ENCODE peak calls at places on chromosomes 13 and 19, in eight cellular contexts. W is CD8-positive, alpha-beta T cell; V is heart right ventricle; O is right cardiac atrium; G is heart left ventricle; K is thoracic aorta; F is PC-3; R is OCI-LY7. X is an unnamed sample.

GRCh38 chr19:47781590-47782318 is 3.3 kb downstream of the SELENOW start:
- DNase-seq in W (no peak), V (peak; percentile 69), O (peak; percentile 48), G (peak; percentile 65), K (no peak), F (no peak), R (no peak), X (no peak)

GRCh38 chr19:5075603-5076002 is 106.7 kb downstream of the KDM4B start:
- DNase-seq in W (peak; percentile 39), V (no peak), O (no peak), G (no peak), K (no peak), F (no peak), R (no peak), X (no peak)

GRCh38 chr19:53927745-53928144 is 18.7 kb downstream of the CACNG7 start:
- DNase-seq in W (peak; percentile 43), V (peak; percentile 48), O (peak; percentile 35), G (no peak), K (no peak), F (peak; percentile 78), R (peak; percentile 29), X (peak; percentile 13)

GRCh38 chr19:34260771-34261173 is 6.4 kb downstream of the GARRE1 start:
- DNase-seq in W (no peak), V (no peak), O (no peak), G (no peak), K (no peak), F (no peak), R (no peak), X (peak; percentile 65)

GRCh38 chr19:4124638-4125037 is 716 bp upstream of the MAP2K2 start:
- DNase-seq in W (no peak), V (no peak), O (no peak), G (no peak), K (no peak), F (no peak), R (no peak), X (no peak)

GRCh38 chr13:51613535-51613934 is 29.3 kb downstream of the WDFY2 start:
- DNase-seq in W (no peak), V (no peak), O (no peak), G (no peak), K (no peak), F (no peak), R (no peak), X (no peak)

GRCh38 chr13:51928231-51928630 is 66.5 kb downstream of the CCDC70 start:
- DNase-seq in W (no peak), V (peak; percentile 31), O (no peak), G (no peak), K (no peak), F (no peak), R (no peak), X (no peak)

GRCh38 chr19:18765224-18765623 is 25.9 kb downstream of the COMP start:
- DNase-seq in W (no peak), V (no peak), O (peak; percentile 5), G (no peak), K (no peak), F (no peak), R (peak; percentile 34), X (no peak)

GRCh38 chr13:113488283-113488682 is 2.2 kb downstream of the DCUN1D2 start:
- DNase-seq in W (no peak), V (no peak), O (no peak), G (no peak), K (no peak), F (no peak), R (no peak), X (no peak)
- H3K4me3 ChIP-seq in W (no peak overlapping the region), V (peak overlapping the region; percentile 85), O (no peak overlapping the region), G (no peak overlapping the region), K (no peak overlapping the region), F (peak overlapping the region; percentile 92), R (peak overlapping the region; percentile 82), X (no peak overlapping the region)

DNA sequence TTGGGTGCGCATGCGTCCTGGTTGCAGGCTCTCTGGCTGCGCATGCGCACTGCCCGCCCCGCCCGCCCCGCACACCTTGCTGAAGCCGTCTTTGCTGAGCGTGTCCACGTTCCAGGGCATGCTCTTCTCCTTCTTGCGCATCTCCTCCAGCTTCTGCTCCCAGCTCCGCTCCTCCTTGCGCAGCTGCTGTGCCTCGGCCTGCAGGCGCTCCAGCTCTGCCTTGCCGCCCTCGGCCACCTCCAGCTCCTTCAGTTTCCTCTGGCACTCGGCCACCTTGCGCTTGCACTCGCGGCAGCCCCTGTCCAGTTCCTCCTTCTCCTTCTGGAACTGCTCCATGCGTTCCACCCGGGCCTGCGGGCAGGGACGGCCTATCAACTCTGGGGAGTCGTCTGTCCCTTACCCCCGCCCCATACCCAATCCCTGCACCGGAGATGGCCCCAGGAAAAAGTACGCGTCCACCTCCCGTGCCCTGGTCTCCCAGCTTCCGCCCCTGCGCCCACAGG is 7.4 kb downstream of the CDC37 start:
- DNase-seq in W (no peak), V (no peak), O (no peak), G (no peak), K (no peak), F (no peak), R (no peak), X (no peak)
- H3K4me1 ChIP-seq in W (peaks cover 8% of the 10 kb centered on the region), V (peaks cover 32% of the 10 kb centered on the region), O (peaks cover 3% of the 10 kb centered on the region), G (peaks cover 13% of the 10 kb centered on the region), K (no peaks in the 10 kb centered on the region), F (peaks cover 4% of the 10 kb centered on the region), R (peaks cover 22% of the 10 kb centered on the region), X (peaks cover under 1% of the 10 kb centered on the region)

DNA sequence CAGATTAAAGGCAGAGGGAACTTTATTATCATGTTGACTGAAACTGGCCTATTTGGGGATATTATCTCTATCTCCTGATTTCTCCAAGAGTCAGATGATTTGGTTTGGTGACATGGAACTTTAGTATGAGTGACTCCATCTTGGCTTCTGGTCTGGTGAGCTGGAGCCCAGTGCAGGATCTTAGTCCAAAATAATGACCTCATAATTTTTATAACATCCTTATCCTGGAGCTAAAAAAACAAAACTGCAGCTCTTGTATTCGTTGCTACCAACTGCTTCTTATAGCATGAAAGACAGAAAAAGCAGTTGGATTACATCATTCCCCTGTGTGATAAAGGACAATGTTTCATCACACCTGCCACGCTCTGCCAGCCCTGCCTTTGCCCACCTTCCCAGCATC is 39.3 kb upstream of the RNF17 start:
- DNase-seq in W (no peak), V (no peak), O (no peak), G (no peak), K (no peak), F (no peak), R (no peak), X (no peak)
- H3K27ac ChIP-seq in W (no peak overlapping the region), V (no peak overlapping the region), O (no peak overlapping the region), G (no peak overlapping the region), K (no peak overlapping the region), F (no peak overlapping the region), R (no peak overlapping the region), X (no peak overlapping the region)

DNA sequence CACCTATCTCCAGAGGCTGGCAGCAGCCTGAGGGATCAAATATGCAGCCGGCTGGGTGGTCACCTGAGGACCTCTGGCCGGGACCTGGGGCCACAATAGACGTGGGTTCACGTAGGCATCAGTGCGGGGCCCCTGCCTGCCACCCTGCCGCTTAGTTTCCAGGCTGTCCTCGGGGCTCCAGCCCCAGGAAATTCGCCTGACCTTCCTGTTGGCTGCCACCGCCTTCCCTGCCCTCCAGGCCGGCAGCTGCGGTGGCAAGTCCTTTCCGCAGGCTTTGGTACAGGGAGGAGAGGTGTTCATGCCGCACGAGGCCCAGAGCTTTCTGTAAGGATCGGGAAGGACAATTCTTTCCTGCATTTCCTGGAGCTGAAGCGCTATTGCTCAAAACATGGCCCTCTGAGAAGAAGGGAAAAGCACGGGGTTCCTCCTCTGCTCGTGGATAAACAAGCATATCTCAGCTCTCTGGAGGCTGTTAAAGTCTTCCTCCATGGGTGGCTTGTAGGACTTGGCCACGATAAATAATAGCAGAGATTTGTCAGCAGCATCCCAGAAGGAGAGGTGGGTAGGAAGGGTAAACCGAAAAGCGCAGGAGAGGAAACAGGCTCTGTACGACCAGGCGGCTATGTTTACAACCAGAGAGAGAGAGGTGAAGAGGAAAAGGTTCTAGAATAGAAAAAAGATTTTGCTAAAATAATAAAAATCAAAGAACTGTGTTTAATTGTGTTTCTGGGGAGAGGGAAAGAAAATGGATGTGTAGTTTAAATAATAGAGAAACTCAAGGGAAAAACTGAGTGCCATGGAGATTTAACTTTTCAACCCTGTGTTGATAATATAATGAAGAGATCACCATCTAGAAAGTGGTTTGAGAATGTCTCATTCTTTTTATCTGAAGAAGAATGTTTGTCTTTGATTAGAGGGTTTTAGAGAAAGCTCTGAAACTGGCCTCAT is 4.9 kb downstream of the COL4A2 start:
- DNase-seq in W (no peak), V (no peak), O (no peak), G (peak; percentile 41), K (no peak), F (no peak), R (no peak), X (peak; percentile 55)
- H3K4me3 ChIP-seq in W (no peak overlapping the region), V (peak overlapping the region; percentile 96), O (peak overlapping the region; percentile 1), G (peak overlapping the region; percentile 84), K (peak overlapping the region; percentile 95), F (no peak overlapping the region), R (no peak overlapping the region), X (no peak overlapping the region)

GRCh38 chr19:1259873-1260748 is 9.0 kb upstream of the CIRBP start:
- DNase-seq in W (peak; percentile 60), V (no peak), O (no peak), G (peak; percentile 55), K (no peak), F (no peak), R (peak; percentile 64), X (no peak)
- H3K4me1 ChIP-seq in W (peaks cover 75% of the 10 kb centered on the region), V (peaks cover 69% of the 10 kb centered on the region), O (peaks cover 10% of the 10 kb centered on the region), G (peaks cover 54% of the 10 kb centered on the region), K (peaks cover 56% of the 10 kb centered on the region), F (peaks cover 43% of the 10 kb centered on the region), R (peaks cover 67% of the 10 kb centered on the region), X (peaks cover 78% of the 10 kb centered on the region)

GRCh38 chr19:42092350-42092749 is 16.4 kb downstream of the ZNF574 start:
- DNase-seq in W (peak; percentile 43), V (no peak), O (no peak), G (no peak), K (no peak), F (peak; percentile 60), R (peak; percentile 46), X (no peak)

GRCh38 chr19:42089191-42089750 is 13.3 kb downstream of the ZNF574 start:
- DNase-seq in W (no peak), V (no peak), O (no peak), G (no peak), K (no peak), F (no peak), R (no peak), X (no peak)

GRCh38 chr19:42091300-42092266 is 15.6 kb downstream of the ZNF574 start:
- DNase-seq in W (no peak), V (no peak), O (no peak), G (no peak), K (no peak), F (peak; percentile 49), R (no peak), X (no peak)

GRCh38 chr19:42089772-42090171 is 13.8 kb downstream of the ZNF574 start:
- DNase-seq in W (no peak), V (no peak), O (no peak), G (no peak), K (no peak), F (no peak), R (no peak), X (no peak)

GRCh38 chr19:42090687-42091086 is 14.7 kb downstream of the ZNF574 start:
- DNase-seq in W (no peak), V (no peak), O (no peak), G (no peak), K (no peak), F (no peak), R (no peak), X (no peak)
- H3K27ac ChIP-seq in W (no peak overlapping the region), V (no peak overlapping the region), O (no peak overlapping the region), G (no peak overlapping the region), K (no peak overlapping the region), F (no peak overlapping the region), R (no peak overlapping the region), X (no peak overlapping the region)